ENCODE peak calls at places on chromosomes 16 and 17, in four cellular contexts. G, P, Z and S are unnamed samples.

GRCh38 chr17:41538565-41538991 is 10.5 kb upstream of the KRT19 start:
- DNase-seq in Z (no peak), G (no peak), P (no peak), S (no peak)

GRCh38 chr17:27319536-27320221 is 25.8 kb downstream of the WSB1 start:
- DNase-seq in Z (no peak), P (peak), G (no peak), S (no peak)

GRCh38 chr16:2835638-2836493 is 5.8 kb downstream of the ZG16B start:
- DNase-seq in G (peak), P (peak), Z (peak), S (no peak)

GRCh38 chr17:57674894-57675293 is 70.2 kb downstream of the CCDC182 start:
- DNase-seq in Z (no peak), G (no peak), P (no peak), S (no peak)

GRCh38 chr16:75420987-75421819 is 12.1 kb downstream of the CFDP1 start:
- DNase-seq in P (peak), G (peak), Z (no peak), S (no peak)

GRCh38 chr17:5793899-5794298 is 209.6 kb upstream of the NLRP1 start:
- DNase-seq in Z (no peak), G (no peak), P (peak), S (no peak)

GRCh38 chr17:36001862-36002603 is 680 bp upstream of the CCL15 start:
- DNase-seq in P (peak), Z (no peak), G (no peak), S (no peak)

GRCh38 chr16:67157106-67157748 is 2.5 kb downstream of the TRADD start:
- DNase-seq in G (no peak), P (no peak), Z (no peak), S (no peak)

GRCh38 chr17:67016039-67016762 is 28.2 kb upstream of the CACNG1 start:
- DNase-seq in P (peak), G (no peak), Z (no peak), S (no peak)

GRCh38 chr16:73427177-73427576 is 379.2 kb upstream of the ZFHX3 start:
- DNase-seq in G (no peak), Z (no peak), P (no peak), S (no peak)

GRCh38 chr17:42289863-42290165 is 1.5 kb downstream of the STAT5A start:
- DNase-seq in Z (no peak), G (no peak), P (no peak), S (no peak)

GRCh38 chr17:6611231-6611630 is 29.3 kb downstream of the KIAA0753 start:
- DNase-seq in Z (no peak), G (no peak), P (no peak), S (no peak)

DNA sequence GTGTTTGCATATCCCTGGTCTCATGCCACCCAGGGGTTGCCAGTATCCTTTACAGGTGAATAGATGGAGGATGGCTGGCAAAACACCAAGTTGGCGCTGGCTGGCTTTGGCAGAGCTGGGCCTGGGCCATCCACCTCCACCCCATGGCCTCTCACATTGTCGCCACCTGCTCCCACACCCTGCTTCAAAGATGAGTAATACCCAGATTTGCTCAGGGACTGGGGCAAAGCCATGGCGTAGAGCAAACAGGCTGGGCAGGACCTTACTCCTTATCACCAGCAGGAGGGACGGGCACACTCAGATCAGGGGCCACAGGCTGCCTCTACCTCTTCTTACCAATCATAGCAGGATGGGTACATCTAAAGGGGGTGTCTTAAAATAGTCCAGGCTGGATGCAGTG is 24.3 kb downstream of the PLA2G10 start:
- DNase-seq in P (peak), Z (no peak), G (no peak), S (no peak)
- TF ChIP-seq CTCF in P (peak), Z (no peak), G (no peak), S (no peak)

GRCh38 chr17:73650617-73651200 is 6.5 kb upstream of the SDK2 start:
- DNase-seq in P (no peak), Z (no peak), G (no peak), S (no peak)

GRCh38 chr17:73648543-73648820 is 4.2 kb upstream of the SDK2 start:
- DNase-seq in P (no peak), G (no peak), Z (no peak), S (no peak)

GRCh38 chr17:73647767-73648542 is 3.7 kb upstream of the SDK2 start:
- DNase-seq in Z (no peak), G (no peak), P (no peak), S (no peak)

GRCh38 chr17:73648974-73649373 is 4.7 kb upstream of the SDK2 start:
- DNase-seq in Z (no peak), P (no peak), G (no peak), S (no peak)

DNA sequence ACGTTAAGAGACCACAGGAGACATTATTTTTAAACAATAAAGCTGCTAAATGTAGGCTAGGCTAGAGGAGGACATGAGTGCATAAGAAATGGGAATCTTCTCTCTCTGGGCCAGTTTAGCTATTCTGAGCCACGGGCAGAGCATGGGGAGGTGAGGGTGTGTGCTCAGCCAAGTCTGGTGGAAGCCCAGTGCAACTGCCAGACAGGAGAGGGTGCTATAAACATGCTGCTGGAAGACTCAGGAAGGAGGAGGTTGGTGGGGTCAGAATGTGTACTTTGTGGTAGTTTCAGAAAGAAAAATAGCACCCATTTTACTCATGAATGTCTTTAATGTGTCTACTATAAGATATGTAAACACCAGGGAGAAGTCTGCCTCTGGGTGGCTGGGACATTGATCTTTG is 5.9 kb upstream of the SDK2 start:
- DNase-seq in G (no peak), P (peak), Z (no peak), S (no peak)
- TF ChIP-seq CTCF in G (no peak), P (peak), Z (no peak), S (no peak)

DNA sequence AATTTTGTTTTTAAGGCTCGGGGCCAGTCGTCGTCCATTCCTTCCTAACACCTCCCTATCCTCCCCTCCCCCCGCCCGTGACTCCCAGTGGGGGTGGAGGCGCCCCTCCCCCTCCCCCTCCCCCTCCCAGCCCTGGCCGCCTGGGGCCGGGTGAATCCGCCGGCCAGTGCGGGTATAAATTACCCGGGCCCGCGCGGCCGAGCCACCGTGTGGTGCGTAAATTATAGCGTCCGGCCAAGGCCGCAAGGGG is 2.0 kb upstream of the GSE1 start:
- DNase-seq in P (no peak), G (no peak), Z (no peak), S (no peak)
- TF ChIP-seq CTCF in P (no peak), G (no peak), Z (no peak), S (no peak)

GRCh38 chr16:20372696-20373095 is 20.2 kb upstream of the UMOD start:
- DNase-seq in Z (no peak), P (no peak), G (no peak), S (no peak)

GRCh38 chr16:20382202-20382948 is 22.2 kb downstream of the PDILT start:
- DNase-seq in G (no peak), Z (no peak), P (no peak), S (no peak)

GRCh38 chr16:20380782-20381181 is 23.8 kb downstream of the PDILT start:
- DNase-seq in G (no peak), P (no peak), Z (no peak), S (no peak)

GRCh38 chr16:20377181-20377580 is 24.7 kb upstream of the UMOD start:
- DNase-seq in G (no peak), P (no peak), Z (no peak), S (no peak)
- TF ChIP-seq CTCF in G (no peak), P (no peak), Z (no peak), S (no peak)

GRCh38 chr17:40123811-40124114 is 2.0 kb downstream of the MSL1 start:
- DNase-seq in Z (no peak), G (no peak), P (no peak), S (no peak)

GRCh38 chr17:40121191-40121885 is 433 bp upstream of the MSL1 start:
- DNase-seq in G (peak), Z (no peak), P (peak), S (no peak)

GRCh38 chr17:40122944-40123810 is 1.4 kb downstream of the MSL1 start:
- DNase-seq in Z (no peak), G (peak), P (peak), S (no peak)

GRCh38 chr17:40121886-40122465 is at the start of gene MSL1:
- DNase-seq in G (peak), P (peak), Z (no peak), S (peak)

GRCh38 chr17:40122466-40122943 is 734 bp downstream of the MSL1 start:
- DNase-seq in P (peak), G (peak), Z (no peak), S (no peak)
- TF ChIP-seq CTCF in P (peak), G (no peak), Z (peak), S (no peak)

GRCh38 chr17:44565866-44566443 is 8.7 kb downstream of the FZD2 start:
- DNase-seq in Z (no peak), P (peak), G (no peak), S (no peak)
- TF ChIP-seq CTCF in Z (peak), P (peak), G (no peak), S (peak)

GRCh38 chr16:85563515-85564276 is 49.4 kb upstream of the GSE1 start:
- DNase-seq in G (peak), Z (no peak), P (no peak), S (peak)

GRCh38 chr16:85563031-85563430 is 50.1 kb upstream of the GSE1 start:
- DNase-seq in P (no peak), G (no peak), Z (no peak), S (no peak)

GRCh38 chr16:85565796-85566501 is 47.2 kb upstream of the GSE1 start:
- DNase-seq in G (peak), Z (no peak), P (no peak), S (no peak)

GRCh38 chr16:85565340-85565739 is 47.8 kb upstream of the GSE1 start:
- DNase-seq in Z (no peak), P (no peak), G (peak), S (no peak)

GRCh38 chr16:85564277-85565051 is 48.7 kb upstream of the GSE1 start:
- DNase-seq in Z (no peak), G (peak), P (no peak), S (no peak)
- TF ChIP-seq CTCF in Z (peak), G (peak), P (peak), S (peak)

GRCh38 chr17:69916761-69917160 is 158.3 kb upstream of the KCNJ16 start:
- DNase-seq in G (no peak), Z (no peak), P (no peak), S (no peak)

GRCh38 chr17:69909389-69909788 is 165.6 kb upstream of the KCNJ16 start:
- DNase-seq in P (no peak), G (no peak), Z (no peak), S (no peak)

GRCh38 chr17:69908599-69909368 is 166.2 kb upstream of the KCNJ16 start:
- DNase-seq in G (no peak), P (no peak), Z (no peak), S (no peak)

GRCh38 chr17:69912819-69913218 is 162.2 kb upstream of the KCNJ16 start:
- DNase-seq in G (no peak), Z (no peak), P (no peak), S (no peak)

GRCh38 chr17:69913241-69914015 is 161.6 kb upstream of the KCNJ16 start:
- DNase-seq in Z (no peak), G (no peak), P (no peak), S (no peak)
- TF ChIP-seq CTCF in Z (no peak), G (no peak), P (no peak), S (no peak)